ENCODE peak calls at places on chromosome 5, in ten cellular contexts. One of them, this sample, is unnamed.

GRCh38 chr5:1789838-1790462 is 9.7 kb downstream of the MRPL36 start:
- DNase-seq in stomach: no peak
- DNase-seq in IMR-90: peak
- DNase-seq in A549: no peak
- DNase-seq in tibial nerve: no peak
- DNase-seq in sigmoid colon: peak
- DNase-seq in heart left ventricle: peak
- DNase-seq in HCT116: no peak
- DNase-seq in ovary: no peak
- DNase-seq in esophagus squamous epithelium: no peak
- DNase-seq in this sample: no peak

GRCh38 chr5:958701-959571 is 49.7 kb upstream of the NKD2 start:
- DNase-seq in stomach: peak
- DNase-seq in IMR-90: peak
- DNase-seq in A549: peak
- DNase-seq in tibial nerve: no peak
- DNase-seq in sigmoid colon: no peak
- DNase-seq in heart left ventricle: no peak
- DNase-seq in HCT116: peak
- DNase-seq in ovary: peak
- DNase-seq in esophagus squamous epithelium: no peak
- DNase-seq in this sample: peak

GRCh38 chr5:61887271-61887670 is 418.7 kb upstream of the KIF2A start:
- DNase-seq in stomach: no peak
- DNase-seq in IMR-90: no peak
- DNase-seq in A549: no peak
- DNase-seq in tibial nerve: no peak
- DNase-seq in sigmoid colon: no peak
- DNase-seq in heart left ventricle: no peak
- DNase-seq in HCT116: no peak
- DNase-seq in ovary: no peak
- DNase-seq in esophagus squamous epithelium: no peak
- DNase-seq in this sample: no peak

GRCh38 chr5:68086857-68087256 is 128.7 kb upstream of the PIK3R1 start:
- DNase-seq in stomach: no peak
- DNase-seq in IMR-90: peak
- DNase-seq in A549: no peak
- DNase-seq in tibial nerve: peak
- DNase-seq in sigmoid colon: peak
- DNase-seq in heart left ventricle: peak
- DNase-seq in HCT116: no peak
- DNase-seq in ovary: peak
- DNase-seq in esophagus squamous epithelium: no peak
- DNase-seq in this sample: peak

GRCh38 chr5:42586625-42587024 is 163.4 kb downstream of the GHR start:
- DNase-seq in stomach: peak
- DNase-seq in IMR-90: no peak
- DNase-seq in A549: no peak
- DNase-seq in tibial nerve: no peak
- DNase-seq in sigmoid colon: peak
- DNase-seq in heart left ventricle: peak
- DNase-seq in HCT116: no peak
- DNase-seq in ovary: peak
- DNase-seq in esophagus squamous epithelium: no peak
- DNase-seq in this sample: no peak

GRCh38 chr5:120677481-120677880 is 213.4 kb downstream of the PRR16 start:
- DNase-seq in stomach: no peak
- DNase-seq in IMR-90: peak
- DNase-seq in A549: no peak
- DNase-seq in tibial nerve: no peak
- DNase-seq in sigmoid colon: no peak
- DNase-seq in heart left ventricle: no peak
- DNase-seq in HCT116: no peak
- DNase-seq in ovary: no peak
- DNase-seq in esophagus squamous epithelium: no peak
- DNase-seq in this sample: no peak

GRCh38 chr5:102975457-102976182 is 144.3 kb downstream of the GIN1 start:
- DNase-seq in stomach: no peak
- DNase-seq in IMR-90: peak
- DNase-seq in A549: no peak
- DNase-seq in tibial nerve: no peak
- DNase-seq in sigmoid colon: no peak
- DNase-seq in heart left ventricle: no peak
- DNase-seq in HCT116: no peak
- DNase-seq in ovary: no peak
- DNase-seq in esophagus squamous epithelium: no peak
- DNase-seq in this sample: no peak

GRCh38 chr5:1415626-1416360 is 29.4 kb downstream of the SLC6A3 start:
- DNase-seq in stomach: no peak
- DNase-seq in IMR-90: no peak
- DNase-seq in A549: no peak
- DNase-seq in tibial nerve: no peak
- DNase-seq in sigmoid colon: peak
- DNase-seq in heart left ventricle: no peak
- DNase-seq in HCT116: no peak
- DNase-seq in ovary: no peak
- DNase-seq in esophagus squamous epithelium: no peak
- DNase-seq in this sample: peak

GRCh38 chr5:80491296-80491695 is 3.4 kb downstream of the FAM151B start:
- DNase-seq in stomach: no peak
- DNase-seq in IMR-90: no peak
- DNase-seq in A549: no peak
- DNase-seq in tibial nerve: no peak
- DNase-seq in sigmoid colon: no peak
- DNase-seq in heart left ventricle: no peak
- DNase-seq in HCT116: no peak
- DNase-seq in ovary: no peak
- DNase-seq in esophagus squamous epithelium: no peak
- DNase-seq in this sample: no peak

GRCh38 chr5:80483636-80484232 is 4.2 kb upstream of the FAM151B start:
- DNase-seq in stomach: no peak
- DNase-seq in IMR-90: no peak
- DNase-seq in A549: no peak
- DNase-seq in tibial nerve: no peak
- DNase-seq in sigmoid colon: no peak
- DNase-seq in heart left ventricle: no peak
- DNase-seq in HCT116: no peak
- DNase-seq in ovary: no peak
- DNase-seq in esophagus squamous epithelium: no peak
- DNase-seq in this sample: no peak

GRCh38 chr5:80492741-80493140 is 4.8 kb downstream of the FAM151B start:
- DNase-seq in stomach: no peak
- DNase-seq in IMR-90: no peak
- DNase-seq in A549: no peak
- DNase-seq in tibial nerve: no peak
- DNase-seq in sigmoid colon: no peak
- DNase-seq in heart left ventricle: no peak
- DNase-seq in HCT116: no peak
- DNase-seq in ovary: no peak
- DNase-seq in esophagus squamous epithelium: no peak
- DNase-seq in this sample: no peak

GRCh38 chr5:80487444-80487828 is 464 bp upstream of the FAM151B start:
- DNase-seq in stomach: no peak
- DNase-seq in IMR-90: no peak
- DNase-seq in A549: no peak
- DNase-seq in tibial nerve: no peak
- DNase-seq in sigmoid colon: no peak
- DNase-seq in heart left ventricle: no peak
- DNase-seq in HCT116: no peak
- DNase-seq in ovary: no peak
- DNase-seq in esophagus squamous epithelium: no peak
- DNase-seq in this sample: peak

DNA sequence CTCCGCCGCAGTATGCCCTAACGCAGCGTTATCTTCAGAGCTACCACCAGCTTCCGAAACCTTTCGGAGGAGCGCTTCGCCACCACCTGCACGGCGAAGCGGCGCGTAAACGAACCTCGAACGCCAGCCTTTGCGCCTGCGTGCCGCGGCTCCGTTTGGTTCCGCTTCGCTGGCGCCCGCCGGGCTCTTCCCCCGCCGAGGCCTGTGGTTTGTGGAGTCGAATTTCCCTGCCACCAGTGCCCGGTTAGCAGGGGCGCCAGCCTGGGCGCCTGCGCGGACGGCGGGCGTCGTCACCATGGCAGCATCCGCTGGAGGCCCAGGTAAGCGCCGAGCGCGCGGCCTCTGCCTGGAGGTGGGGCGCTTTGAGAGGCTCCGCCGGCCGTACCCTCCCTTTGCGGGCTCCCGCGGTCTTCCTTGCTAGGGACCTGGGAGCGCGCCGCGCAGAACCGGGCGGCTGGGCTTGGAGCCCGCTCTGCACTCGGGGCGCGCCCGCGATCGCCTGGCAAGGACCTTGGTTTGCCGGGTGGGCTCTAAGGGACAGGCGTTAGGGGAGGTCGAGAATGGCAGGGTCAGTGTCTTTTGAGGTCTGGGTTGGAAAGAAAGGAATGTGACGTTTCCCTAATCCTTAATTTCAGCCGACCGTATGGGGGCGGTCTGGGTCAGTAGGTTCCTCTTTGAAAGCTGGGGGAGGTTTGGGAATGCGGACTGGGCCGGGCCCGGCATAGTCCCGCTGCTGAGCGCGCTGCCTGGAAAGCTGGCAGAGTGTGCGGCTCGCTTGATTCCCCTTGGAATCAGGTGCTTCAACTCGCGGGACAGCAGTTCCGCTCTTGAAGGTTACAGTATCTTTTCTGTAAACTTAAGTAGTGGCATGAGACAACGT is at the start of gene FAM151B:
- DNase-seq in stomach: peak
- DNase-seq in IMR-90: peak
- DNase-seq in A549: peak
- DNase-seq in tibial nerve: peak
- DNase-seq in sigmoid colon: peak
- DNase-seq in heart left ventricle: peak
- DNase-seq in HCT116: peak
- DNase-seq in ovary: peak
- DNase-seq in esophagus squamous epithelium: peak
- DNase-seq in this sample: peak
- TF ChIP-seq POLR2A in stomach: no peak
- TF ChIP-seq POLR2A in IMR-90: peak
- TF ChIP-seq POLR2A in A549: peak
- TF ChIP-seq POLR2A in tibial nerve: no peak
- TF ChIP-seq POLR2A in sigmoid colon: no peak
- TF ChIP-seq POLR2A in heart left ventricle: peak
- TF ChIP-seq POLR2A in HCT116: peak
- TF ChIP-seq POLR2A in ovary: no peak
- TF ChIP-seq POLR2A in esophagus squamous epithelium: no peak
- TF ChIP-seq POLR2A in this sample: peak

GRCh38 chr5:40570408-40571129 is 109.1 kb upstream of the PTGER4 start:
- DNase-seq in stomach: no peak
- DNase-seq in IMR-90: peak
- DNase-seq in A549: peak
- DNase-seq in tibial nerve: no peak
- DNase-seq in sigmoid colon: no peak
- DNase-seq in heart left ventricle: no peak
- DNase-seq in HCT116: no peak
- DNase-seq in ovary: no peak
- DNase-seq in esophagus squamous epithelium: no peak
- DNase-seq in this sample: no peak

GRCh38 chr5:40569549-40570270 is 110.0 kb upstream of the PTGER4 start:
- DNase-seq in stomach: no peak
- DNase-seq in IMR-90: peak
- DNase-seq in A549: no peak
- DNase-seq in tibial nerve: no peak
- DNase-seq in sigmoid colon: no peak
- DNase-seq in heart left ventricle: no peak
- DNase-seq in HCT116: no peak
- DNase-seq in ovary: no peak
- DNase-seq in esophagus squamous epithelium: no peak
- DNase-seq in this sample: no peak

GRCh38 chr5:40568548-40568947 is 111.2 kb upstream of the PTGER4 start:
- DNase-seq in stomach: no peak
- DNase-seq in IMR-90: no peak
- DNase-seq in A549: no peak
- DNase-seq in tibial nerve: no peak
- DNase-seq in sigmoid colon: no peak
- DNase-seq in heart left ventricle: no peak
- DNase-seq in HCT116: no peak
- DNase-seq in ovary: no peak
- DNase-seq in esophagus squamous epithelium: no peak
- DNase-seq in this sample: no peak

GRCh38 chr5:40572947-40573346 is 106.8 kb upstream of the PTGER4 start:
- DNase-seq in stomach: no peak
- DNase-seq in IMR-90: peak
- DNase-seq in A549: no peak
- DNase-seq in tibial nerve: peak
- DNase-seq in sigmoid colon: no peak
- DNase-seq in heart left ventricle: peak
- DNase-seq in HCT116: no peak
- DNase-seq in ovary: no peak
- DNase-seq in esophagus squamous epithelium: no peak
- DNase-seq in this sample: peak

DNA sequence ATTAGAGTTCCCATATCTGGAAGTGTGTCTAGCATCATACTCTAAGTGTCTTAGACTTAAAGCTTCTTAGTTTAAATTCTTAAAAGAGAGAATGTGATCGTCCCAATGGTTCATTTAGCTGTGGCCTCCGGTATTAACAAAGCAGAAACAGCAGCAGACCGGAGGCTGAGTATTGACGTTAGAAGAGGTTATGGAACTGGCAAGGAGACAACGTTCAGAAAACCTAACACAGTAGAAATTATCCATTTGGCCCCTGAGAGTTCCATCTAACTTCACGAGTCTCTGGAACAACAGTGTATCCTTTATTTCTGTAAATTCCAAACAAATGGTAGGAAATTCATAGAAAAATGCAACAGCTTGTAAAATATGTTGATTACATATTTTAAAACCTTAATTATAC is 107.4 kb upstream of the PTGER4 start:
- DNase-seq in stomach: no peak
- DNase-seq in IMR-90: no peak
- DNase-seq in A549: no peak
- DNase-seq in tibial nerve: no peak
- DNase-seq in sigmoid colon: no peak
- DNase-seq in heart left ventricle: peak
- DNase-seq in HCT116: no peak
- DNase-seq in ovary: no peak
- DNase-seq in esophagus squamous epithelium: no peak
- DNase-seq in this sample: no peak
- H3K27ac ChIP-seq in stomach: no peak
- H3K27ac ChIP-seq in IMR-90: peak
- H3K27ac ChIP-seq in A549: peak
- H3K27ac ChIP-seq in tibial nerve: no peak
- H3K27ac ChIP-seq in sigmoid colon: no peak
- H3K27ac ChIP-seq in heart left ventricle: peak
- H3K27ac ChIP-seq in HCT116: no peak
- H3K27ac ChIP-seq in ovary: no peak
- H3K27ac ChIP-seq in esophagus squamous epithelium: no peak
- H3K27ac ChIP-seq in this sample: no peak

DNA sequence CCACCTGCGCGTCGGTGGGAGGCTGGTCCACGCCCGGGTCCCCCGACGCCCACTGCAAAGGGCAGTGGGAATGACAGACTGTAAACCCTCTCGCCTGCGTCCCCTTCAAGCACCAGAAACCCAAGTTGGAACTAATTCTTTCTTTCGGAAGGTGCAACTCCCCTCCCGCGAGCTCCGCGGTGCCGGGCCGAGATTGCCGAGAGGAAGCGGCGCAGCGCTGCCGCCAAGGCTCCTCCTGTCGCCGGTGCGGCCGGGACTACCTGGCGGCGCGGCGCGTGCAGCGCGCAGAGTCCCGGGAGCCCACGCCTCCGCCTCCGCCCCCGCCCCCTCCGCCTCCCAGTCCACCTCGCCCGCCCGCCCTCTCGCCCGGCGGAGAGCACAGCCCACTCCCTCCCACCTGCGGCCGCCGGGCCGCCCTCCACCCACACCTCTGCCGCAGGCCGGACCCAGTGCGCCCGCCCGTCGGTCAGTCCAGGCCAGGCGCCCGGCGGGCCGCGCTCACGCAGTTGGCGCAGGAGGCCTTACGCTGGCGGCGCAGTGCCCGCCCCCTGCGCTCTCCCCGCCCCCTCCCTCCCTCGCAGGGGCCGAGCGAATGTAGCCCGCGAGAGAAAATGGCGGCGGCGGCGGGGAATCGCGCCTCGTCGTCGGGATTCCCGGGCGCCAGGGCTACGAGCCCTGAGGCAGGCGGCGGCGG is at the start of gene MAP3K1:
- DNase-seq in stomach: peak
- DNase-seq in IMR-90: peak
- DNase-seq in A549: peak
- DNase-seq in tibial nerve: peak
- DNase-seq in sigmoid colon: peak
- DNase-seq in heart left ventricle: peak
- DNase-seq in HCT116: no peak
- DNase-seq in ovary: peak
- DNase-seq in esophagus squamous epithelium: peak
- DNase-seq in this sample: peak
- TF ChIP-seq POLR2A in stomach: no peak
- TF ChIP-seq POLR2A in IMR-90: no peak
- TF ChIP-seq POLR2A in A549: peak
- TF ChIP-seq POLR2A in tibial nerve: no peak
- TF ChIP-seq POLR2A in sigmoid colon: peak
- TF ChIP-seq POLR2A in heart left ventricle: no peak
- TF ChIP-seq POLR2A in HCT116: peak
- TF ChIP-seq POLR2A in ovary: no peak
- TF ChIP-seq POLR2A in esophagus squamous epithelium: no peak
- TF ChIP-seq POLR2A in this sample: peak

GRCh38 chr5:77398458-77398857 is 93.7 kb downstream of the WDR41 start:
- DNase-seq in stomach: no peak
- DNase-seq in IMR-90: no peak
- DNase-seq in A549: no peak
- DNase-seq in tibial nerve: no peak
- DNase-seq in sigmoid colon: no peak
- DNase-seq in heart left ventricle: no peak
- DNase-seq in HCT116: no peak
- DNase-seq in ovary: no peak
- DNase-seq in esophagus squamous epithelium: no peak
- DNase-seq in this sample: no peak
- H3K27ac ChIP-seq in stomach: no peak
- H3K27ac ChIP-seq in IMR-90: no peak
- H3K27ac ChIP-seq in A549: no peak
- H3K27ac ChIP-seq in tibial nerve: no peak
- H3K27ac ChIP-seq in sigmoid colon: no peak
- H3K27ac ChIP-seq in heart left ventricle: no peak
- H3K27ac ChIP-seq in HCT116: no peak
- H3K27ac ChIP-seq in ovary: no peak
- H3K27ac ChIP-seq in esophagus squamous epithelium: no peak
- H3K27ac ChIP-seq in this sample: no peak